ENCODE peak calls at places on chromosomes 11 and 22, in eight cellular contexts. X, V, C, S, Z, G, M and B are unnamed samples.
A peak's percentile ranks its signal among the peaks of the same experiment; 100 is the strongest.

GRCh38 chr11:8263109-8263768 is 439 bp downstream of the LMO1 start:
- DNase-seq in X (peak; percentile 24), V (no peak), C (no peak), S (peak; percentile 78), Z (no peak), G (peak; percentile 59), M (peak; percentile 64), B (no peak)

GRCh38 chr11:123363556-123363955 is 66.5 kb upstream of the GRAMD1B start:
- DNase-seq in X (no peak), V (no peak), C (no peak), S (no peak), Z (no peak), G (no peak), M (no peak), B (no peak)

GRCh38 chr11:14642453-14642852 is 1.2 kb upstream of the PDE3B start:
- DNase-seq in X (no peak), V (no peak), C (no peak), S (no peak), Z (no peak), G (no peak), M (no peak), B (no peak)

GRCh38 chr11:113249491-113249763 is 65.0 kb upstream of the TTC12 start:
- DNase-seq in X (no peak), V (no peak), C (no peak), S (no peak), Z (peak; percentile 13), G (no peak), M (no peak), B (no peak)

GRCh38 chr11:121449626-121450025 is 2.5 kb upstream of the SORL1 start:
- DNase-seq in X (no peak), V (no peak), C (no peak), S (no peak), Z (no peak), G (no peak), M (no peak), B (no peak)

GRCh38 chr11:104907521-104908185 is 9.4 kb upstream of the CASP12 start:
- DNase-seq in X (no peak), V (no peak), C (no peak), S (no peak), Z (no peak), G (no peak), M (no peak), B (no peak)

GRCh38 chr11:71488086-71488967 is 35.3 kb downstream of the NADSYN1 start:
- DNase-seq in X (no peak), V (no peak), C (no peak), S (no peak), Z (peak; percentile 64), G (no peak), M (no peak), B (peak; percentile 4)

GRCh38 chr11:111797145-111797581 is 31.0 kb upstream of the PPP2R1B start:
- DNase-seq in X (no peak), V (no peak), C (no peak), S (no peak), Z (peak; percentile 43), G (no peak), M (no peak), B (no peak)

GRCh38 chr22:20867179-20868099 is 8.6 kb downstream of the SNAP29 start:
- DNase-seq in X (no peak), V (no peak), C (no peak), S (no peak), Z (no peak), G (no peak), M (no peak), B (peak; percentile 27)

GRCh38 chr22:31857247-31857646 is 87.1 kb upstream of the YWHAH start:
- DNase-seq in X (peak; percentile 29), V (no peak), C (peak; percentile 48), S (peak; percentile 88), Z (no peak), G (peak; percentile 64), M (peak; percentile 58), B (peak; percentile 65)